ENCODE peak calls at places on chromosomes 12 and 14, in nine cellular contexts. X is GM23248, P is fibroblast of lung, K is heart right ventricle, T is ovary, A is stomach, G is thoracic aorta, I is brain microvascular endothelial cell, F is cardiac muscle cell. V is an unnamed sample.
A peak's percentile ranks its signal among the peaks of the same experiment; 100 is the strongest.

GRCh38 chr12:7146228-7146627 is 16.1 kb downstream of the CLSTN3 start:
- DNase-seq in I (no peak), A (no peak), G (no peak), X (no peak), T (no peak), F (no peak), K (no peak), P (no peak), V (no peak)

GRCh38 chr12:84134797-84135366 is 777.7 kb downstream of the SLC6A15 start:
- DNase-seq in K (no peak), X (peak; percentile 17), F (no peak), P (no peak), G (no peak), T (no peak), A (no peak), I (peak; percentile 20), V (no peak)

GRCh38 chr12:18462437-18462836 is 201.1 kb downstream of the PIK3C2G start:
- DNase-seq in K (no peak), X (peak; percentile 83), P (peak; percentile 87), I (peak; percentile 26), F (no peak), G (no peak), T (no peak), A (no peak), V (no peak)

GRCh38 chr12:12449533-12450025 is 92.7 kb downstream of the BORCS5 start:
- DNase-seq in K (no peak), X (no peak), A (peak; percentile 60), T (no peak), P (peak; percentile 75), I (no peak), G (peak; percentile 6), F (no peak), V (peak; percentile 79)

GRCh38 chr14:21241218-21241819 is 27.9 kb downstream of the HNRNPC start:
- DNase-seq in X (peak; percentile 56), F (no peak), I (no peak), T (no peak), P (peak; percentile 57), A (no peak), K (no peak), G (no peak), V (no peak)

GRCh38 chr14:20278414-20278813 is 27.3 kb downstream of the TTC5 start:
- DNase-seq in X (no peak), I (peak; percentile 40), K (peak; percentile 26), P (peak; percentile 5), G (no peak), T (no peak), F (no peak), A (no peak), V (no peak)

GRCh38 chr12:39329876-39330275 is 113.0 kb downstream of the KIF21A start:
- DNase-seq in T (no peak), G (no peak), F (no peak), X (no peak), P (no peak), I (no peak), A (no peak), K (no peak), V (no peak)

GRCh38 chr14:71497645-71498086 is 434.6 kb upstream of the RGS6 start:
- DNase-seq in T (no peak), K (no peak), I (peak; percentile 16), X (peak; percentile 46), P (peak; percentile 47), F (no peak), A (no peak), G (no peak), V (peak; percentile 14)

GRCh38 chr12:46402861-46403731 is 30.5 kb upstream of the SLC38A2 start:
- DNase-seq in K (no peak), X (peak; percentile 62), I (no peak), G (no peak), A (no peak), T (no peak), F (no peak), P (peak; percentile 79), V (no peak)

GRCh38 chr12:98939350-98939749 is 294.3 kb downstream of the APAF1 start:
- DNase-seq in G (no peak), X (peak; percentile 72), K (no peak), P (peak; percentile 43), F (peak; percentile 40), A (no peak), T (no peak), I (peak; percentile 44), V (no peak)

GRCh38 chr12:9198012-9198411 is 10.2 kb downstream of the PZP start:
- DNase-seq in F (no peak), P (no peak), T (no peak), K (no peak), A (no peak), G (no peak), I (no peak), X (no peak), V (no peak)

GRCh38 chr12:1330475-1330827 is 263.9 kb downstream of the FBXL14 start:
- DNase-seq in X (no peak), F (no peak), P (no peak), G (no peak), K (no peak), I (no peak), A (no peak), T (no peak), V (no peak)

GRCh38 chr12:69555461-69555860 is 29.8 kb upstream of the CCT2 start:
- DNase-seq in X (peak; percentile 96), A (no peak), T (no peak), G (no peak), I (peak; percentile 81), P (peak; percentile 84), K (no peak), F (no peak), V (peak; percentile 50)

GRCh38 chr12:130663510-130663909 is 52.6 kb downstream of the RIMBP2 start:
- DNase-seq in K (no peak), T (no peak), P (no peak), F (no peak), G (no peak), A (no peak), X (no peak), I (no peak), V (no peak)

GRCh38 chr14:94009767-94010166 is 12.7 kb downstream of the CCDC197 start:
- DNase-seq in P (peak; percentile 10), A (no peak), X (peak; percentile 64), T (no peak), G (no peak), F (no peak), I (no peak), K (no peak), V (no peak)

DNA sequence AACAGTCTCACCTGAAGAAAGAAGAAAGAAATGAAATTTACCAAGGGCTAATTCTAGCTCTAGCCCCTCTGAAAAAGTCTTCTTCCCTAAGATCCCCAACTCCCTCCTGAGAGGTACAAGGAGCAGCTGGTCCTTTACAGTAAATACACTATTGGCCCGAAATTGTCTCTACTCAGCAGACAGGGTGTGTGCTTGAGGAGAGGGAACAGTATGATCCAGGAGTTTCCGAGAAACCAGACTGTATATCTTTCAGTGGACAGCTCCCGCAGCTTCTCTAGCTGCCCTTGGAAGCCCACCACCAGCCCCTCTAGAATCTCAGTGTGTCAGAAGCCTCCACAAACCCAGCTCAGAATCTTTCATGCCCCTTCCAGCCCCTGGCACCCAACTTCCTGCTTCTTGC is 8.1 kb downstream of the GPR84 start:
- DNase-seq in I (no peak), T (no peak), F (no peak), A (no peak), G (no peak), P (no peak), X (no peak), K (no peak), V (no peak)
- H3K27ac ChIP-seq in I (no peak overlapping the region), T (peak overlapping the region; percentile 24), F (peak overlapping the region; percentile 70), A (peak overlapping the region; percentile 10), G (no peak overlapping the region), P (no peak overlapping the region), X (no peak overlapping the region), K (no peak overlapping the region), V (no peak overlapping the region)

GRCh38 chr12:75997658-75998057 is 33.9 kb downstream of the PHLDA1 start:
- DNase-seq in X (no peak), F (no peak), G (no peak), A (no peak), P (no peak), I (no peak), K (no peak), T (no peak), V (no peak)
- H3K27ac ChIP-seq in X (peak overlapping the region; percentile 60), F (no peak overlapping the region), G (no peak overlapping the region), A (no peak overlapping the region), P (no peak overlapping the region), I (peak overlapping the region; percentile 58), K (no peak overlapping the region), T (no peak overlapping the region), V (peak overlapping the region; percentile 94)

DNA sequence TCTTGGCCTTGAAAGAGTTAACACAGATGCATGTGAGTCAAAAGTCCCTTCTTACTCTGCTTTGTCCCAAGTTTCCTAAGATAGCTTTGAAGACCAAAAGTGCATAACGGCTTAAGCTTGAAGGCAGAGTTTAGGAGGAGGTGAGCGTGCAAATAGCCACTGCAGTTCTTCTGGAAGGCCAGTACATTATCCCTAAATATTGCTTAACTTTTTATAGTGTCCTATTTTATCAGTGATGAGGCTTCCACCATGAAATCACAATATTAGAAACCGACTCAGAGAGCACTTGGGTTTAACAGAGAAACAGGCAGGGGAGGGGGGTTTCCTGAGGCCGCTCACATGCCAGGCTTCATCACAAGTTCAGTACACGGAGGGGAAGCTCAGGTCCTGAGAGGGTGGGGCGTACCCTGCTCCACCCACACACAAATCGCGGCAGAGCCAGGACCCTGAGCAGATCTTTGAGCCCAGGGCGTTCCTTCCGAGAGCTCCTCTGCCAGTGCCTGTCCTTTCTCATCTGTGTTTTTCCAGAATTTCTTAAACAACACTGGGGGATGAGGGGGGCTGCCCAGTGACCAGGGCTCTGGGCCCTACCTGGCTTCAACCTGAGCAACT is 26.8 kb upstream of the BDKRB2 start:
- DNase-seq in T (peak; percentile 28), X (peak; percentile 34), G (no peak), F (peak; percentile 23), I (no peak), K (no peak), P (no peak), A (no peak), V (no peak)
- H3K27ac ChIP-seq in T (no peak overlapping the region), X (peak overlapping the region; percentile 81), G (no peak overlapping the region), F (no peak overlapping the region), I (no peak overlapping the region), K (no peak overlapping the region), P (no peak overlapping the region), A (peak overlapping the region; percentile 65), V (no peak overlapping the region)

DNA sequence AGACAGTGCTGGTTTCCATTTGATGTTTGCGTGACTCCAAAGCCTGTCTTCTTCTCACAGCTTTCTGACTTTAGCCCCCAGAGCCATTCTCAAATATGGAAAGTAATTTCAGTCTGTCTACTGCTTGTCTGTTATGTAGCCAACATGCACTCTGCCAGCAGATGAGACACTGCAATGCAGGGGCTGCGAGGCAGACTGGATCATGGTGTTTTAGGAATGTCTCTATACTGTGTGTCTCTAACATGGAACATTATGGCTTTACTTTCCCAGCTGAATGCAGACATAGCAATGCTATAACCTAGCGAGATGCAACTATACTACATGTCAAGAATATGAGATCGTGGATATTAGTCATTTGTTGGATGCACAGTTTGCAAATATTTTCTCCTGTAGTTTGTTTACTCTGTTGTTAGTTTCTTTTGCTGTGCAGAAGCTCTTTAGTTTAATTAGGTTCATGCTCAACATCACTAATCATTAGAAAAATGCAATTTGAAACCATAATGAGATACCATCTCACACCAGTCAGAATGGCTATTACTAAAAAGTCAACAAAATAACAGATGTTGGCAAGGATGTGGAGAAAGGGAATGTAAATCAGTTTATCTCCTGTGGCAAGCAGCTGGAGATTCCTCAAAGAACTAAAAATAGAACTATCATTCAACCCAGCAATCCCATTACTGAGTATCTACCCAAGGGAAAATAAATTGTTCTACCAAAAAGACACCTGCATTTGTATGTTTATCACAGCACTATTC is 235.8 kb upstream of the TMTC1 start:
- DNase-seq in A (no peak), X (no peak), T (no peak), G (no peak), P (no peak), I (peak; percentile 13), F (no peak), K (no peak), V (no peak)
- H3K27ac ChIP-seq in A (no peak overlapping the region), X (no peak overlapping the region), T (no peak overlapping the region), G (no peak overlapping the region), P (no peak overlapping the region), I (no peak overlapping the region), F (no peak overlapping the region), K (no peak overlapping the region), V (no peak overlapping the region)

V was measured in epithelial cell of prostate.